ENCODE peak calls at places on chromosomes 16 and 17, in four cellular contexts. One of them, this sample, is unnamed. For H3K36me3, the result is how much of the 10 kb centered on the place peaks cover.

GRCh38 chr17:56481654-56482053 is 111.8 kb upstream of the NOG start:
- DNase-seq in pancreas: no peak
- DNase-seq in GM23338: no peak
- DNase-seq in left ventricle myocardium inferior: no peak
- DNase-seq in this sample: no peak

GRCh38 chr17:30379303-30380105 is 777 bp downstream of the CPD start:
- DNase-seq in pancreas: peak
- DNase-seq in left ventricle myocardium inferior: peak
- DNase-seq in GM23338: peak
- DNase-seq in this sample: no peak

GRCh38 chr17:22270381-22270780 is 578.1 kb downstream of the KCNJ18 start:
- DNase-seq in left ventricle myocardium inferior: no peak
- DNase-seq in GM23338: no peak
- DNase-seq in pancreas: no peak
- DNase-seq in this sample: no peak

GRCh38 chr16:50505714-50506542 is 42.3 kb upstream of the NKD1 start:
- DNase-seq in left ventricle myocardium inferior: no peak
- DNase-seq in GM23338: peak
- DNase-seq in pancreas: no peak
- DNase-seq in this sample: no peak

GRCh38 chr17:70544307-70544706 is 375.0 kb downstream of the KCNJ2 start:
- DNase-seq in left ventricle myocardium inferior: no peak
- DNase-seq in GM23338: no peak
- DNase-seq in pancreas: no peak
- DNase-seq in this sample: no peak

GRCh38 chr16:78628526-78628925 is 529.1 kb downstream of the WWOX start:
- DNase-seq in GM23338: no peak
- DNase-seq in left ventricle myocardium inferior: no peak
- DNase-seq in pancreas: no peak
- DNase-seq in this sample: no peak

GRCh38 chr16:79767597-79768280 is 167.2 kb upstream of the MAF start:
- DNase-seq in GM23338: peak
- DNase-seq in pancreas: peak
- DNase-seq in left ventricle myocardium inferior: no peak
- DNase-seq in this sample: no peak

GRCh38 chr17:73612074-73612473 is 32.2 kb downstream of the SDK2 start:
- DNase-seq in left ventricle myocardium inferior: no peak
- DNase-seq in pancreas: no peak
- DNase-seq in GM23338: no peak
- DNase-seq in this sample: no peak

GRCh38 chr16:66220766-66221165 is 145.7 kb upstream of the CDH5 start:
- DNase-seq in left ventricle myocardium inferior: no peak
- DNase-seq in pancreas: no peak
- DNase-seq in GM23338: no peak
- DNase-seq in this sample: no peak

GRCh38 chr16:46690281-46691178 is 1.1 kb downstream of the ORC6 start:
- DNase-seq in left ventricle myocardium inferior: no peak
- DNase-seq in pancreas: no peak
- DNase-seq in GM23338: no peak
- DNase-seq in this sample: peak

GRCh38 chr16:11685844-11686618 is 17.8 kb downstream of the SNN start:
- DNase-seq in GM23338: no peak
- DNase-seq in left ventricle myocardium inferior: no peak
- DNase-seq in pancreas: no peak
- DNase-seq in this sample: peak

GRCh38 chr17:60154616-60155426 is 5.0 kb downstream of the CA4 start:
- DNase-seq in left ventricle myocardium inferior: no peak
- DNase-seq in GM23338: peak
- DNase-seq in pancreas: peak
- DNase-seq in this sample: peak

GRCh38 chr16:53999123-53999522 is 287.5 kb downstream of the IRX3 start:
- DNase-seq in GM23338: no peak
- DNase-seq in pancreas: no peak
- DNase-seq in left ventricle myocardium inferior: no peak
- DNase-seq in this sample: no peak

GRCh38 chr17:1180958-1181768 is 1.4 kb upstream of the ABR start:
- DNase-seq in GM23338: peak
- DNase-seq in pancreas: no peak
- DNase-seq in left ventricle myocardium inferior: no peak
- DNase-seq in this sample: no peak

GRCh38 chr16:48446534-48446920 is 61.3 kb upstream of the SIAH1 start:
- DNase-seq in left ventricle myocardium inferior: no peak
- DNase-seq in pancreas: no peak
- DNase-seq in GM23338: no peak
- DNase-seq in this sample: no peak

GRCh38 chr16:67430504-67431076 is 331 bp upstream of the HSD11B2 start:
- DNase-seq in pancreas: peak
- DNase-seq in left ventricle myocardium inferior: peak
- DNase-seq in GM23338: peak
- DNase-seq in this sample: peak

GRCh38 chr16:27426423-27427408 is 24.7 kb downstream of the IL21R start:
- DNase-seq in left ventricle myocardium inferior: no peak
- DNase-seq in GM23338: peak
- DNase-seq in pancreas: peak
- DNase-seq in this sample: peak

GRCh38 chr17:17921192-17922082 is 50.8 kb downstream of the TOM1L2 start:
- DNase-seq in pancreas: no peak
- DNase-seq in GM23338: peak
- DNase-seq in left ventricle myocardium inferior: no peak
- DNase-seq in this sample: peak

GRCh38 chr17:69123626-69124025 is 18.1 kb downstream of the ABCA6 start:
- DNase-seq in left ventricle myocardium inferior: no peak
- DNase-seq in pancreas: no peak
- DNase-seq in GM23338: no peak
- DNase-seq in this sample: no peak

GRCh38 chr16:56349086-56349415 is 76.3 kb downstream of the AMFR start:
- DNase-seq in pancreas: peak
- DNase-seq in GM23338: no peak
- DNase-seq in left ventricle myocardium inferior: peak
- DNase-seq in this sample: no peak

DNA sequence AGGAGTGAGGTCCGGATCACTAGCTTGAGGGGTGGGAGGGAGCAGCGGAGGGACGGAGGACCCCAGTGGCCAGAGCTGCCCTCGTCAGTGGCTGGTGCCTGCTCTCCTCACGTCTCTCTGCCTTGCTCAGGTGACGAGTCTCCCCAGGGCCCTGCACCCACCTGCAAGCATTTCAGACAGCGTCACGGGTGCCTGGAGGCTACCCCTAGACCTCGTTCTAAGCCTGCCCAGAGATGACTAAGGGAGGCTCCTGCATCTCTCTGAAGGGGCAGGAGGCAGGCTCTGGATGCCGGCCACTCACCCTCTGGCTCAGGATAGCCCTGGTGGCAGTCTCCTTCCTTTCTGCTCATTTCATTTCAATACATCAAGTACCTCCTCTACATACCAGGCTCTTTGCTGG is 68.8 kb downstream of the MRC2 start:
- DNase-seq in left ventricle myocardium inferior: no peak
- DNase-seq in pancreas: no peak
- DNase-seq in GM23338: no peak
- DNase-seq in this sample: no peak
- H3K36me3 ChIP-seq in left ventricle myocardium inferior: under half
- H3K36me3 ChIP-seq in pancreas: under half
- H3K36me3 ChIP-seq in GM23338: under half
- H3K36me3 ChIP-seq in this sample: under half

DNA sequence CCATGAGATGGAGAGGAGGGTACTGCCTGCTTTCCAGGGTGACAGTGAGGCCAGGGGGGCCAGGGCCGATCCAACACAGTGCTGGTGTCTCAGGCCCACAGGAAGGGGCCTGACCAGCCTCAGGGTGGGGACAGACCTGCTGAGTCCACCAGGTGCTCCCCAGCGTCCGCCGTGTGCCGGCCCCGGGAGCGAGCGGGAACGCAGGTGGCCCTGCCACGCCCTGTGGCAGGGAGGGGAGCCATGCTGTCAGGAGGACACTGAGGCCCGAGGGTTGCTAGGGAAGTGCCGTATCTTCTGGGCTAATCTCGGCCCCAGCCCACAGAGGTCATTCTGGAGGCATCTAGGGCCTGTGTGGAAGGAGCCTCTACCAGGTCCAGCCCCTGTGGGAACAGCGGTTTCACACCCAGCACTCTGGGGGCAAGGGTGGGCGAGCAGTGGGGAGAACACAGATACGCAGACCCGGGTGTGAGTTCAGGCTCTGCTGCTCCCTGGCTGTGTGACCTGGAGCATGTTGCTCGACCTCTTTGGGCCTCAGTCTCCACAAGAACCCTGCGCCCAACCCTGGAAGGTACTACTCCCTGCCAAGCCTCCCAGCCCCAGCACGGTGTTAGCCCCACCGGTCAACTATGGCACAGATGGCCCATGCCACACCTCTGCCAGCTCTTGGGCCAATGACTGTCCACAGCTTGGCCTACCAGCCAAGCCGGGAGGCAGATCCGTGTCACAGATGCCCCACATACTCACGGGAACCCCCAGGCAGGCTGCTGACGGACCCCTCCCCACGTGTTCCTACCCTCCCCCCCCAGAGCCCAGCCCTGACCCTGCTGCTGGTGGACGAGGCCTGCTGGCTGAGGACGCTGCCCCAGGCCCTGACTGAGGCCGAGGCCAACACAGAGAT is 43.9 kb upstream of the ZC3H18 start:
- DNase-seq in pancreas: no peak
- DNase-seq in left ventricle myocardium inferior: no peak
- DNase-seq in GM23338: no peak
- DNase-seq in this sample: no peak
- H3K36me3 ChIP-seq in pancreas: under half
- H3K36me3 ChIP-seq in left ventricle myocardium inferior: under half
- H3K36me3 ChIP-seq in GM23338: under half
- H3K36me3 ChIP-seq in this sample: under half

DNA sequence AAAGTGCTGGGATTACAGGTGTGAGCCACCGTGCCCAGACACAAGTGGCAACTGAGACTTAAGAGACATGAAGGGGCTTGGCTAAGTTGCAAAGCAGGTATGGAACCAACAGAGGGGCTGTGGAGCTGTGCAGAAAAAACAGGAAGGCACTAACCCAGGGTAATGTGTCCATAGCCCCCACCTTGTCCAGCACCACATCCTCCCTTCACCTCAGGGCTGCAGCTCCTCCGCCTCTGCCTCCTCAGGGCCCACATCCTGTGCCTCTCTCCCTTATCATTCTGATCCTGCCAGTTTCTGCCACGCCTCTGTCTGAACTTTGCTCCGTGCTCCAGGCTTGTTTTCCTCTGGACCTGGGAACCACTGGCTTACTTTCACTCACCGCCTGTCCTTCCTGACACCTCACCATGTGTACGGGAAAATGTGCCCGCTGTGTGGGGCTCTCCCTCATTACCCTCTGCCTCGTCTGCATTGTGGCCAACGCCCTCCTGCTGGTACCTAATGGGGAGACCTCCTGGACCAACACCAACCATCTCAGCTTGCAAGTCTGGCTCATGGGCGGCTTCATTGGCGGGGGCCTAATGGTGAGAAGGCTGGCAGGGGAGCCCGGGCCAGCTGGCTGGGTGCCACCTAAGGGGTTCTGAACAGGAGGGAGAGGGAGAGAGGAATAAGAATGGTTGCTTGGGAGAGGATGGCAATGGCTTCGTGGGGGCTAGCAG is at the start of gene TM4SF5:
- DNase-seq in left ventricle myocardium inferior: no peak
- DNase-seq in GM23338: no peak
- DNase-seq in pancreas: peak
- DNase-seq in this sample: peak
- H3K36me3 ChIP-seq in left ventricle myocardium inferior: under half
- H3K36me3 ChIP-seq in GM23338: under half
- H3K36me3 ChIP-seq in pancreas: under half
- H3K36me3 ChIP-seq in this sample: under half

GRCh38 chr17:32504166-32504990 is 17.6 kb downstream of the CDK5R1 start:
- DNase-seq in pancreas: no peak
- DNase-seq in GM23338: no peak
- DNase-seq in left ventricle myocardium inferior: no peak
- DNase-seq in this sample: no peak
- H3K36me3 ChIP-seq in pancreas: under half
- H3K36me3 ChIP-seq in GM23338: under half
- H3K36me3 ChIP-seq in left ventricle myocardium inferior: under half
- H3K36me3 ChIP-seq in this sample: under half

DNA sequence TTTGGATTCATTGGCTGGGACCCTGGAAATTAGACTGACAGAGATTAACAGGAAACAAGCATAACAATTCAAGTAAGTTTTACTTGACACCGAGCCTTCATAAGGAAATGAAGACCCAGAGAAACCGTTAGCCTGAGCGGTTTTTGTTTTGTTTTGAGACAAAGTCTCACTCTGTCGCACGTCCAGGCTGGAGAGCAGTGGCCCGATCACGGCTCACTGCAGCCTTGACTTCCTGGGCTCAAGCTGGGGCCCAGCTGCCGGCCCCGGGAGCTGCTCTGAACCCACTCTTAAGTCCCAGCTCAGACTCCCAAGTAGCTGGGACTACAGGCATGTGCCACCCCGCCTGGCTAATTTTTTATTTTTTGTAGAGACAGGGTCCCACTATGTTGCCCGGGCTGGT is 321.3 kb downstream of the SEC14L1 start:
- DNase-seq in pancreas: no peak
- DNase-seq in GM23338: no peak
- DNase-seq in left ventricle myocardium inferior: no peak
- DNase-seq in this sample: no peak
- H3K36me3 ChIP-seq in pancreas: under half
- H3K36me3 ChIP-seq in GM23338: under half
- H3K36me3 ChIP-seq in left ventricle myocardium inferior: under half
- H3K36me3 ChIP-seq in this sample: under half

GRCh38 chr16:17134586-17134985 is 336.2 kb downstream of the XYLT1 start:
- DNase-seq in left ventricle myocardium inferior: no peak
- DNase-seq in pancreas: no peak
- DNase-seq in GM23338: no peak
- DNase-seq in this sample: no peak

GRCh38 chr16:17131351-17131750 is 339.4 kb downstream of the XYLT1 start:
- DNase-seq in GM23338: peak
- DNase-seq in pancreas: no peak
- DNase-seq in left ventricle myocardium inferior: no peak
- DNase-seq in this sample: no peak

GRCh38 chr16:17129971-17130370 is 340.8 kb downstream of the XYLT1 start:
- DNase-seq in pancreas: no peak
- DNase-seq in left ventricle myocardium inferior: no peak
- DNase-seq in GM23338: no peak
- DNase-seq in this sample: no peak

GRCh38 chr16:17133851-17134250 is 336.9 kb downstream of the XYLT1 start:
- DNase-seq in left ventricle myocardium inferior: no peak
- DNase-seq in pancreas: no peak
- DNase-seq in GM23338: no peak
- DNase-seq in this sample: no peak

DNA sequence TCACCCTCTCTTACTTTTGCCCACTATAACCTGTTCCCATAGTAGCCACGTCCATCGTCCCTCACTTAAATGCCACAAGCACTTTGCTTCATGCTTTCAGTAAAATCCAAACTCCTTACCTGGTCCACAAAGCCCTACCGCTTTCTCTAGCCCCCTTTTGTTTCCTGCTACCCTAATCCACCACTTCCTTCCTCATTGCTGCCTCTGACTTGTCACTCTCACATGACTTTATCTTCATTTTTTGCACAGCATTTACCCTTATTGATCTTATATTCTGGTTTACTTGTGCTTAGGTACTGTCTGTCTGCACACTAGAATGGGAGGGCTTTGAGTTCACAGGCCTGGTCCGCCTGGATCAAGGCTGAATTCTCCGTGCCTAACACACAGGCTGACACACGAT is 340.0 kb downstream of the XYLT1 start:
- DNase-seq in left ventricle myocardium inferior: no peak
- DNase-seq in GM23338: no peak
- DNase-seq in pancreas: no peak
- DNase-seq in this sample: no peak
- H3K36me3 ChIP-seq in left ventricle myocardium inferior: under half
- H3K36me3 ChIP-seq in GM23338: under half
- H3K36me3 ChIP-seq in pancreas: under half
- H3K36me3 ChIP-seq in this sample: under half

GRCh38 chr17:72158895-72159885 is 38.4 kb downstream of the SOX9 start:
- DNase-seq in pancreas: no peak
- DNase-seq in GM23338: no peak
- DNase-seq in left ventricle myocardium inferior: no peak
- DNase-seq in this sample: no peak
- H3K36me3 ChIP-seq in pancreas: under half
- H3K36me3 ChIP-seq in GM23338: under half
- H3K36me3 ChIP-seq in left ventricle myocardium inferior: under half
- H3K36me3 ChIP-seq in this sample: under half